ENCODE peak calls at places on chromosomes 16 and 17, in eight cellular contexts. One of them, this sample, is unnamed.

GRCh38 chr16:66236301-66236700 is 130.2 kb upstream of the CDH5 start:
- ATAC-seq in activated CD8-positive, alpha-beta T cell treated with anti-CD3 and anti-CD28 coated beads for 36 hours: no peak
- ATAC-seq in right cardiac atrium: no peak
- ATAC-seq in T-helper 17 cell: no peak
- ATAC-seq in right lobe of liver: no peak
- ATAC-seq in CD8-positive, alpha-beta T cell: no peak
- ATAC-seq in activated CD4-positive, alpha-beta T cell treated with anti-CD3 and anti-CD28 coated beads for 36 hours: no peak
- ATAC-seq in effector memory CD8-positive, alpha-beta T cell: no peak
- ATAC-seq in this sample: no peak

GRCh38 chr16:6684076-6684673 is 648.5 kb upstream of the RBFOX1 start:
- ATAC-seq in right lobe of liver: peak
- ATAC-seq in right cardiac atrium: no peak
- ATAC-seq in effector memory CD8-positive, alpha-beta T cell: no peak
- ATAC-seq in activated CD8-positive, alpha-beta T cell treated with anti-CD3 and anti-CD28 coated beads for 36 hours: no peak
- ATAC-seq in CD8-positive, alpha-beta T cell: no peak
- ATAC-seq in T-helper 17 cell: no peak
- ATAC-seq in activated CD4-positive, alpha-beta T cell treated with anti-CD3 and anti-CD28 coated beads for 36 hours: no peak
- ATAC-seq in this sample: no peak

GRCh38 chr17:31216053-31216751 is 80.8 kb downstream of the OMG start:
- ATAC-seq in activated CD8-positive, alpha-beta T cell treated with anti-CD3 and anti-CD28 coated beads for 36 hours: no peak
- ATAC-seq in effector memory CD8-positive, alpha-beta T cell: no peak
- ATAC-seq in T-helper 17 cell: no peak
- ATAC-seq in right cardiac atrium: no peak
- ATAC-seq in CD8-positive, alpha-beta T cell: no peak
- ATAC-seq in activated CD4-positive, alpha-beta T cell treated with anti-CD3 and anti-CD28 coated beads for 36 hours: no peak
- ATAC-seq in right lobe of liver: peak
- ATAC-seq in this sample: no peak

GRCh38 chr17:77323413-77324171 is 182.8 kb downstream of the SEC14L1 start:
- ATAC-seq in activated CD8-positive, alpha-beta T cell treated with anti-CD3 and anti-CD28 coated beads for 36 hours: no peak
- ATAC-seq in T-helper 17 cell: no peak
- ATAC-seq in activated CD4-positive, alpha-beta T cell treated with anti-CD3 and anti-CD28 coated beads for 36 hours: no peak
- ATAC-seq in right cardiac atrium: peak
- ATAC-seq in effector memory CD8-positive, alpha-beta T cell: no peak
- ATAC-seq in CD8-positive, alpha-beta T cell: no peak
- ATAC-seq in right lobe of liver: no peak
- ATAC-seq in this sample: no peak

GRCh38 chr16:46728804-46729203 is 19.3 kb downstream of the MYLK3 start:
- ATAC-seq in right cardiac atrium: no peak
- ATAC-seq in right lobe of liver: no peak
- ATAC-seq in activated CD4-positive, alpha-beta T cell treated with anti-CD3 and anti-CD28 coated beads for 36 hours: no peak
- ATAC-seq in T-helper 17 cell: no peak
- ATAC-seq in effector memory CD8-positive, alpha-beta T cell: no peak
- ATAC-seq in activated CD8-positive, alpha-beta T cell treated with anti-CD3 and anti-CD28 coated beads for 36 hours: no peak
- ATAC-seq in CD8-positive, alpha-beta T cell: no peak
- ATAC-seq in this sample: no peak

GRCh38 chr17:35189291-35189690 is 4.9 kb downstream of the SLC35G3 start:
- ATAC-seq in CD8-positive, alpha-beta T cell: no peak
- ATAC-seq in right cardiac atrium: no peak
- ATAC-seq in effector memory CD8-positive, alpha-beta T cell: no peak
- ATAC-seq in activated CD4-positive, alpha-beta T cell treated with anti-CD3 and anti-CD28 coated beads for 36 hours: no peak
- ATAC-seq in T-helper 17 cell: no peak
- ATAC-seq in right lobe of liver: no peak
- ATAC-seq in activated CD8-positive, alpha-beta T cell treated with anti-CD3 and anti-CD28 coated beads for 36 hours: no peak
- ATAC-seq in this sample: no peak

GRCh38 chr17:15411556-15412198 is 55.7 kb downstream of the CDRT4 start:
- ATAC-seq in T-helper 17 cell: no peak
- ATAC-seq in activated CD4-positive, alpha-beta T cell treated with anti-CD3 and anti-CD28 coated beads for 36 hours: no peak
- ATAC-seq in right lobe of liver: no peak
- ATAC-seq in CD8-positive, alpha-beta T cell: no peak
- ATAC-seq in right cardiac atrium: peak
- ATAC-seq in activated CD8-positive, alpha-beta T cell treated with anti-CD3 and anti-CD28 coated beads for 36 hours: no peak
- ATAC-seq in effector memory CD8-positive, alpha-beta T cell: no peak
- ATAC-seq in this sample: peak

GRCh38 chr16:56807011-56807675 is 57.9 kb upstream of the SLC12A3 start:
- ATAC-seq in T-helper 17 cell: no peak
- ATAC-seq in activated CD8-positive, alpha-beta T cell treated with anti-CD3 and anti-CD28 coated beads for 36 hours: no peak
- ATAC-seq in activated CD4-positive, alpha-beta T cell treated with anti-CD3 and anti-CD28 coated beads for 36 hours: no peak
- ATAC-seq in right lobe of liver: no peak
- ATAC-seq in CD8-positive, alpha-beta T cell: no peak
- ATAC-seq in effector memory CD8-positive, alpha-beta T cell: no peak
- ATAC-seq in right cardiac atrium: no peak
- ATAC-seq in this sample: no peak

GRCh38 chr17:39533891-39534290 is 72.6 kb downstream of the CDK12 start:
- ATAC-seq in activated CD4-positive, alpha-beta T cell treated with anti-CD3 and anti-CD28 coated beads for 36 hours: no peak
- ATAC-seq in effector memory CD8-positive, alpha-beta T cell: no peak
- ATAC-seq in T-helper 17 cell: no peak
- ATAC-seq in CD8-positive, alpha-beta T cell: no peak
- ATAC-seq in right cardiac atrium: no peak
- ATAC-seq in right lobe of liver: no peak
- ATAC-seq in activated CD8-positive, alpha-beta T cell treated with anti-CD3 and anti-CD28 coated beads for 36 hours: no peak
- ATAC-seq in this sample: no peak

GRCh38 chr17:58332720-58333395 is 4.3 kb upstream of the TSPOAP1 start:
- ATAC-seq in right lobe of liver: no peak
- ATAC-seq in activated CD8-positive, alpha-beta T cell treated with anti-CD3 and anti-CD28 coated beads for 36 hours: no peak
- ATAC-seq in T-helper 17 cell: no peak
- ATAC-seq in activated CD4-positive, alpha-beta T cell treated with anti-CD3 and anti-CD28 coated beads for 36 hours: no peak
- ATAC-seq in right cardiac atrium: no peak
- ATAC-seq in CD8-positive, alpha-beta T cell: no peak
- ATAC-seq in effector memory CD8-positive, alpha-beta T cell: no peak
- ATAC-seq in this sample: no peak

This sample was measured in gastroesophageal sphincter.